ENCODE peak calls at places on chromosomes 11 and 22, in five cellular contexts. P is fibroblast of lung, L is kidney, T is cardiac fibroblast, R is pancreas. C is an unnamed sample.
A peak's percentile ranks its signal among the peaks of the same experiment; 100 is the strongest.

GRCh38 chr22:44400763-44401060 is 88.0 kb upstream of the SHISAL1 start:
- DNase-seq in P (peak; percentile 52), L (no peak), T (no peak), R (no peak), C (no peak)

GRCh38 chr22:21448627-21449416 is 18.4 kb upstream of the TMEM191C start:
- DNase-seq in P (no peak), L (peak; percentile 47), T (no peak), R (peak; percentile 9), C (no peak)

GRCh38 chr11:130403967-130404366 is 24.4 kb downstream of the ADAMTS8 start:
- DNase-seq in P (no peak), L (no peak), T (no peak), R (no peak), C (no peak)

GRCh38 chr11:118699508-118700220 is 20.2 kb upstream of the TREH start:
- DNase-seq in P (no peak), L (no peak), T (no peak), R (no peak), C (no peak)

GRCh38 chr11:20164152-20164551 is 3.9 kb upstream of the DBX1 start:
- DNase-seq in P (no peak), L (no peak), T (no peak), R (no peak), C (no peak)

GRCh38 chr11:16607675-16608644 is 130.5 kb upstream of the C11orf58 start:
- DNase-seq in P (peak; percentile 78), L (peak; percentile 84), T (peak; percentile 51), R (peak; percentile 60), C (no peak)

GRCh38 chr11:78940500-78941225 is 366.0 kb upstream of the NARS2 start:
- DNase-seq in P (no peak), L (no peak), T (no peak), R (no peak), C (no peak)

GRCh38 chr11:88280673-88281316 is 56.7 kb downstream of the CTSC start:
- DNase-seq in P (peak; percentile 46), L (no peak), T (peak; percentile 82), R (no peak), C (no peak)

GRCh38 chr11:66877585-66877984 is 20.7 kb downstream of the LRFN4 start:
- DNase-seq in P (no peak), L (no peak), T (peak; percentile 36), R (no peak), C (no peak)

GRCh38 chr11:33930317-33931021 is 38.6 kb upstream of the LMO2 start:
- DNase-seq in P (peak; percentile 48), L (no peak), T (peak; percentile 87), R (no peak), C (no peak)

GRCh38 chr11:107563702-107564101 is 1.8 kb downstream of the ALKBH8 start:
- DNase-seq in P (peak; percentile 62), L (no peak), T (peak; percentile 69), R (no peak), C (no peak)

GRCh38 chr11:45500457-45500856 is 165.0 kb downstream of the CHST1 start:
- DNase-seq in P (no peak), L (no peak), T (peak; percentile 37), R (no peak), C (no peak)

GRCh38 chr11:45501980-45502545 is 163.4 kb downstream of the CHST1 start:
- DNase-seq in P (no peak), L (no peak), T (peak; percentile 32), R (no peak), C (no peak)

GRCh38 chr11:45503311-45503710 is 162.1 kb downstream of the CHST1 start:
- DNase-seq in P (no peak), L (no peak), T (no peak), R (no peak), C (no peak)

DNA sequence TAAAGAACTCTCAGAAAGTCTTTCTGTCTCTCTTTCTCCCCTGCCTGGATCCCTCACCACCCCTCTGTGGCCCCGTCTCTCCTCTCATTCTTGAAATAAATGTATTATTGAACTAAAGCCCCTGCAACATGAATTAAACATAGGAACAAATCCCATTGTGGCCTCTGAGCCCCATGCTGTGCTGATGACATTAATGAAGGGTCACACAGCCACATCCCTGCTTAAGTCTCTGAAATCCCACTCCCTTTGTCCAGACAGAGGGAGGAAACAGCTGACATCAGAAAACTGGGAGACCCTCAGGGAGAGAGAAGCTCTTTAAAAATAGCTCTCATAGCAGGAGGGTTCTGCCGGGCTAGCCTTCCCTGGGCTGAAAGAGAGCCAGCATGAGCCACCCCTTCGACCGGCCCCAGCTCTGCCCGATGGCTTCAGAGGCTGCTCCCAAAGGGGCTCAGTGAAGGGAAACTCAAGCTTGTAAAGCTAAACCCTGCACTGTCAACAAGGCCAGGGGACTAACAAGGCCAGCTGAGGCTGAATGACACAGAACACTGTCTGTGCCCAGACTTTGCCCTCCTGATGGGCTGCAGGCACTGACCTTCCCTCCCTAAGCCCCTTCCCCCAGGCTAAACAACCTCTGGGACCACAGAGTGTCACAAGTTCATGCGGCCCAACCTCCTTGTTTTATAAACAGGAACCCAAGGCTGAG is 164.0 kb downstream of the CHST1 start:
- DNase-seq in P (no peak), L (no peak), T (peak; percentile 11), R (no peak), C (no peak)
- H3K4me3 ChIP-seq in P (no peak overlapping the region), L (no peak overlapping the region), T (no peak overlapping the region), R (no peak overlapping the region), C (no peak overlapping the region)

GRCh38 chr11:2862395-2862949 is 23.1 kb downstream of the CDKN1C start:
- DNase-seq in P (no peak), L (no peak), T (no peak), R (no peak), C (no peak)
- H3K4me3 ChIP-seq in P (no peak overlapping the region), L (no peak overlapping the region), T (no peak overlapping the region), R (no peak overlapping the region), C (no peak overlapping the region)

GRCh38 chr22:28440517-28441366 is 238.9 kb downstream of the TTC28 start:
- DNase-seq in P (peak; percentile 81), L (no peak), T (peak; percentile 82), R (no peak), C (no peak)
- H3K4me3 ChIP-seq in P (peak overlapping the region; percentile 60), L (peak overlapping the region; percentile 64), T (no peak overlapping the region), R (no peak overlapping the region), C (no peak overlapping the region)

GRCh38 chr11:75563978-75564552 is 2.0 kb downstream of the SERPINH1 start:
- DNase-seq in P (peak; percentile 91), L (peak; percentile 87), T (peak; percentile 92), R (no peak), C (peak; percentile 92)

GRCh38 chr11:75567971-75568370 is 5.9 kb downstream of the SERPINH1 start:
- DNase-seq in P (no peak), L (no peak), T (no peak), R (no peak), C (no peak)

GRCh38 chr11:75566763-75567279 is 4.8 kb downstream of the SERPINH1 start:
- DNase-seq in P (no peak), L (no peak), T (no peak), R (no peak), C (no peak)

GRCh38 chr11:75565221-75565814 is 3.3 kb downstream of the SERPINH1 start:
- DNase-seq in P (peak; percentile 73), L (peak; percentile 89), T (peak; percentile 70), R (no peak), C (no peak)

GRCh38 chr11:75565916-75566762 is 4.1 kb downstream of the SERPINH1 start:
- DNase-seq in P (no peak), L (no peak), T (no peak), R (no peak), C (no peak)
- H3K4me3 ChIP-seq in P (peak overlapping the region; percentile 99), L (peak overlapping the region; percentile 51), T (peak overlapping the region; percentile 98), R (no peak overlapping the region), C (peak overlapping the region; percentile 99)

DNA sequence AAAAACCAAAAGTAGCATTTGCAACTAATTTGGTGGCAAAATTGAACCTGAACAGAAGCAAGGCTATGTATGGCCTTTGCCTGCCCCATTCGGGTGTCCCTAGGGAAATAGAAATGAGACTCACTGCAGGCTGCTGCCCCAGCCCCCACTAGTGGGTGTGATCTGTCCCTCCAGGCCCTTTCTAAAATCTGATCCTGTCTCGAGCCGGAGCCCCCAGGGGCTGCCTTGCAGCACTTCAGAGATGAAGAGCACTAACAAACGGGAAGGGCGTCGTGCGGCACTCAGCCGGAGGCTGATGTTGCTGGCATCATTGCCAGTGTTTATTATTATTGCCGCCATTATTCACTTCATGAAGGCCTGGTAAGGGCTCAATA is 43.2 kb downstream of the CD82 start:
- DNase-seq in P (no peak), L (no peak), T (no peak), R (no peak), C (no peak)
- H3K4me3 ChIP-seq in P (no peak overlapping the region), L (no peak overlapping the region), T (no peak overlapping the region), R (no peak overlapping the region), C (no peak overlapping the region)